ENCODE peak calls at places on chromosomes 3 and 15, in eight cellular contexts. K is lower lobe of right lung; T is GM23248; R is sigmoid colon; Z is CD8-positive, alpha-beta memory T cell; G is GM23338; E is foreskin keratinocyte; M is mucosa of descending colon. I is an unnamed sample. For H3K4me1, the result is how much of the 10 kb centered on the place peaks cover.

GRCh38 chr3:112774293-112774926 is 72.3 kb downstream of the CD200R1L start:
- DNase-seq in M (no peak), K (no peak), Z (no peak), T (peak), E (peak), R (no peak), G (no peak), I (no peak)

GRCh38 chr3:60055765-60056164 is 1005.9 kb upstream of the CFAP20DC start:
- DNase-seq in M (no peak), G (no peak), E (peak), Z (no peak), K (no peak), T (peak), R (no peak), I (no peak)

GRCh38 chr3:61796088-61796680 is 234.8 kb downstream of the PTPRG start:
- DNase-seq in Z (no peak), M (no peak), E (no peak), T (no peak), G (no peak), R (no peak), K (no peak), I (no peak)

GRCh38 chr3:113174806-113175490 is 36.4 kb upstream of the BOC start:
- DNase-seq in K (no peak), R (no peak), E (no peak), G (no peak), M (no peak), Z (no peak), T (peak), I (no peak)

GRCh38 chr3:126937533-126938432 is 45.1 kb upstream of the PLXNA1 start:
- DNase-seq in T (no peak), K (no peak), R (peak), M (no peak), Z (no peak), G (no peak), E (no peak), I (no peak)

GRCh38 chr3:49469037-49469875 is 811 bp upstream of the DAG1 start:
- DNase-seq in G (peak), K (peak), E (no peak), Z (no peak), R (peak), M (peak), T (peak), I (no peak)

GRCh38 chr15:66896611-66897010 is 168.8 kb upstream of the SMAD3 start:
- DNase-seq in R (peak), K (no peak), T (no peak), M (no peak), G (no peak), Z (no peak), E (no peak), I (no peak)

GRCh38 chr3:183306798-183307671 is 54.0 kb downstream of the B3GNT5 start:
- DNase-seq in R (peak), T (peak), K (peak), Z (no peak), G (no peak), M (peak), E (no peak), I (no peak)

GRCh38 chr15:81003023-81003350 is 2.3 kb downstream of the TLNRD1 start:
- DNase-seq in K (no peak), G (no peak), T (no peak), E (no peak), Z (no peak), M (peak), R (no peak), I (no peak)

GRCh38 chr3:37173806-37174205 is 576 bp downstream of the LRRFIP2 start:
- DNase-seq in G (no peak), E (peak), M (no peak), K (no peak), T (no peak), R (no peak), Z (no peak), I (no peak)

GRCh38 chr3:48279926-48280325 is 39.0 kb downstream of the ZNF589 start:
- DNase-seq in G (no peak), E (no peak), K (no peak), M (no peak), T (peak), Z (no peak), R (no peak), I (no peak)

GRCh38 chr3:77370413-77370812 is 330.5 kb downstream of the ROBO2 start:
- DNase-seq in R (no peak), E (peak), M (no peak), K (no peak), T (peak), G (no peak), Z (no peak), I (no peak)

GRCh38 chr15:39777497-39777896 is 5.1 kb downstream of the FSIP1 start:
- DNase-seq in M (no peak), K (no peak), Z (no peak), R (no peak), T (peak), E (no peak), G (no peak), I (no peak)

GRCh38 chr3:123899300-123899865 is 15.3 kb upstream of the MYLK start:
- DNase-seq in K (no peak), G (no peak), T (no peak), E (no peak), M (no peak), R (no peak), Z (no peak), I (no peak)

GRCh38 chr3:52204337-52205073 is 6.5 kb downstream of the ALAS1 start:
- DNase-seq in T (peak), M (peak), Z (no peak), G (no peak), K (no peak), R (no peak), E (peak), I (no peak)

GRCh38 chr15:65085990-65086679 is 9.6 kb downstream of the KBTBD13 start:
- DNase-seq in M (peak), G (peak), Z (no peak), R (peak), K (peak), T (peak), E (no peak), I (no peak)
- H3K4me1 ChIP-seq in M (under half), G (under half), Z (under half), R (half or more), K (half or more), T (under half), E (under half), I (under half)

DNA sequence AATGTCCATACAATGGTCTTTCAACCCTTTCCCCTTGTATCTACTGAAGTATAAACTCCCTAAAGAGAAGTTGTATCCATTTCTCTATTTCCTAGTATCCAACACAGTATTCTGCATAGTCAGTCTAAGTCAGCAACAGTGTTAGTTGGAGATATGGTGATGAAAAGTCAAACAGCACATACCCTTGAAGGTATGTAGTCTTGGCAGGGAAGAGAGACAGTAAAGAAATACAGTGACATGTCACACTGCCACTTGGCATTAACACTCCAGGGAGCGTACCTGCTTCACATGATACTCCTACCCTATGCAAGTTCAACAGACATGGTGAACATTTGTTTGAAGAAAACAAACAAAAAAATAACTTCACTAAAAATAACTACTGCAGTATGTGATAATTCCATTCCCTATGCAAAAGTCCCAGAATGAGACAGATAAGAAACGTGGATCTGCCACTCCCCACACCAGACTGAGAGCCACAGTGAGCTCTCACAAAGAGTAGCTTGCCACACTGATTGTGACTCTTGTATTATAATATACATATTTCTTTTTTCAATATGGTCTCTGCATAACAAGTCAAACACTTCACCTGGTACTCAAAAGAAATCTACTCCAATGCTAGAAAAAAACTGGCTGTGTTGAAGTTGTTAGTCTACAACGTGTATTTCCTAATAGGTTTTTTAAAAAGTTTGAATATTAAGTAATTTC is 5.9 kb downstream of the PDCD10 start:
- DNase-seq in M (no peak), Z (no peak), R (no peak), E (no peak), G (no peak), K (no peak), T (no peak), I (no peak)
- H3K4me1 ChIP-seq in M (under half), Z (half or more), R (under half), E (under half), G (half or more), K (under half), T (under half), I (under half)

DNA sequence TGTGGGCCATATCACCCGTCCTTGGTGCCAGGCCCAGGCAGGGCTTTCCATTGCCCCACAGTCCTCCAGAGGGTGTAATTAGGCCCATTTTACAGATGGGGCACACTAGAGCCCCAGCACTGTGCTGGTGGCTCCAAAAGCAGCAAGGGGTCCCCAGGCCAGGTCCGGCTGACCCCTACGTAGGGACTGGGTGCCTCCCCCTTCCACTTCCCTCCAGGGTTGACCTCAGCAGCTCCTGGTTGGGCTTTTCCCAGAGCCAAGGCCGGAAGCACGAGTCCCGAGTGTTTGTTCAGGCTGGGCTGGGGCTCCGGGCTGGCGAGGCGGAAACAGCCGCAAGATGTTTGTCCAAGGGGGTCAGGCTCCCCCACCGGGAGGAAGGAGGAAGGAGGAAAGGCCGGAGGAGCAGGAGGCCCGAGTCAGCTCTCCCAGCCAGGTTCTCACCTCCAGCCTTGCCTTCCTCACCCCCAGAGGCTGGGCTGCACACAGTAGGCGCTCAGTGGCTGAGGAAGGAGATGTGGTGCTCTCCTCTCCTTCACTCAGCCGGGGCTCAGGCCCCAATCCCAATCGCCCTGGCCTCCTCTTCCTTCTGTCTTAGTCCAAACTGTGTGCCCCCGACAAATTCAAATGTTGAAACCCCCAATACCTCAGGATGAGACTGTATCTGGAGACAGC is 17.1 kb upstream of the PLXND1 start:
- DNase-seq in E (no peak), Z (no peak), M (peak), R (peak), T (no peak), G (no peak), K (peak), I (no peak)
- H3K4me1 ChIP-seq in E (under half), Z (under half), M (under half), R (under half), T (under half), G (under half), K (half or more), I (under half)

DNA sequence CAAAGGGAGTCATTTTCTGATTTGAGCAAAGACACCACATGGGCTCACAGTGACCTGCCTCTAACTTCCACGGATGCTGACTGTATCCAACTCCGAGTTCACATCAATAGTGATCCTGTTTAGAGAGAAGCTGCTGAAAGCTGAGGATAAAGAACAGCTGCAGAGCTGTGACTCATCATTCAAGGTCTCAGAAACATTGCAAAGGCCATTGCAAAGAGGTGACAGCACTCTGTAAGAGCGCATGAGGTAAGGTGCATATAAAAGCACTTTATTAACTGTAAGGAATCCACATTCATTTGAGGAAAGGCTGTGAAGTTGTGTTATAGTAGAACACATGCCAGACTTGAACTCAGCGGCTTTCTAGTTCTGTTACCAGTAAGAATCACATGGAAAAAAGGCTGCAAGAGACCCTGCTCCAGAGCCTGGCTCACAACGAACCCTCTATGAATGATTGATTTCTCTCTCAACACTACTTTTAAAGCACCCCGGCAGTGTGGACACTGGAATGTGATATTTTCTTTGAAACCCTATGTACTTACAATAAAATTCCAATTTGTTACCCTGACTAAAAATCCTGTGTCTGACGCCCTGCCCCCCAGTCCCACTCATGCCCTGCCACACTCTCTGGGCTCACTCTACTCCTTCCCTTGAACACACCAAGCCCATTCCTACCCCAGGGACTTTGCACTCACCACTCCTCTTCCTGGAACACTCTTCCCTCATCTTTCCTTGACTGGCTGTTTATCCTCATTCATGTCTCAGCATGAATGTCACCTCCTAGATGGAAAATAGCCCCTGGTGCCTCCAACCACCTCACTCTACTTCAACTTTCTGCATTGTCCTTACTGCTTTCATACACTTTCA is 111.2 kb downstream of the LSM3 start:
- DNase-seq in M (no peak), E (peak), T (peak), K (no peak), R (no peak), G (no peak), Z (no peak), I (no peak)
- H3K4me1 ChIP-seq in M (under half), E (under half), T (under half), K (under half), R (under half), G (half or more), Z (under half), I (under half)

DNA sequence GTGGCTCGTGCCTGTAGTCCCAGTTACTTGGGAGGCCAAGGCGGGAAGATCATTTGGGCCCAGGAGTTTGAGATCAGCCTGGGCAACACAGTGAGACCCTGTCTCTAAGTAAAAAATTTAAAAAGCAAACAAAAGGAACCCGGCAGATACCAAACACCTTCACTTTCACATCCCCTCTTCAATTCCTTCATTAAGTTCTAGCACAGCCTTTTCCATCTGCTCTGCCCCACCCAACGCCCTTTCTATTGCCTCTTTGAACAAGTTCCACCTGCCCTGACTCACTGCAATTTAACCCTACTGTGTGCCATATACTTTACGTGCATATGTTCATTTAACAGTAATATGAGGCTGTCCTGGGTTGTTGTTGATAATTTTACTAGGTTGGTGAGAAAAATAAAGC is 12.4 kb upstream of the SPG11 start:
- DNase-seq in Z (no peak), R (no peak), M (no peak), K (no peak), T (no peak), E (no peak), G (no peak), I (no peak)
- H3K4me1 ChIP-seq in Z (half or more), R (under half), M (under half), K (under half), T (under half), E (under half), G (under half), I (half or more)

GRCh38 chr15:76341366-76342045 is 4.9 kb downstream of the ISL2 start:
- DNase-seq in M (peak), K (no peak), Z (peak), T (no peak), R (no peak), E (no peak), G (peak), I (no peak)

GRCh38 chr15:76338555-76339301 is 2.2 kb downstream of the ISL2 start:
- DNase-seq in K (no peak), Z (no peak), T (no peak), R (no peak), G (no peak), E (no peak), M (no peak), I (no peak)

GRCh38 chr15:76339302-76340197 is 3.0 kb downstream of the ISL2 start:
- DNase-seq in Z (peak), R (no peak), E (no peak), G (peak), T (peak), M (peak), K (no peak), I (no peak)

GRCh38 chr15:76340802-76341365 is 4.3 kb downstream of the ISL2 start:
- DNase-seq in Z (peak), T (peak), M (peak), R (no peak), K (peak), G (peak), E (no peak), I (no peak)

DNA sequence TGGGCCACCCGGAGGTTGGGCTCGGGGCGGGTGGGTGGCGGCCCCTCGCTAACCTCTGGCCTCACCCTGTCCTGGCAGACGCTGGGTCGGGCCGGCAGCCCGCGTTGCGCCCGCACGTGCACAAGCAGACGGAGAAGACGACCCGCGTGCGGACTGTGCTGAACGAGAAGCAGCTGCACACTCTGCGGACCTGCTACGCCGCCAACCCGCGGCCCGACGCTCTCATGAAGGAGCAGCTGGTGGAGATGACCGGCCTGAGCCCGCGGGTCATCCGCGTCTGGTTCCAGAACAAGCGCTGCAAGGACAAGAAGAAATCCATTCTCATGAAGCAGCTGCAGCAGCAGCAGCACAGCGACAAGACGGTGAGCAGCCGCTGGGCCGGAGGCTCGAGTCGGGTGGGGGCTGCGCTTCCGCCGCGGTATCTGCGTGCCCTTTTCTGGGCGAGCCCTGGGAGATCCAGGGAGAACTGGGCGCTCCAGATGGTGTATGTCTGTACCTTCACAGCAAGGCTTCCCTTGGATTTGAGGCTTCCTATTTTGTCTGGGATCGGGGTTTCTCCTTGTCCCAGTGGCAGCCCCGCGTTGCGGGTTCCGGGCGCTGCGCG is 3.7 kb downstream of the ISL2 start:
- DNase-seq in G (peak), R (no peak), E (no peak), Z (peak), K (peak), T (peak), M (peak), I (no peak)
- H3K4me1 ChIP-seq in G (half or more), R (half or more), E (under half), Z (half or more), K (half or more), T (under half), M (half or more), I (half or more)

GRCh38 chr3:169623971-169624370 is 39.5 kb downstream of the MECOM start:
- DNase-seq in R (no peak), Z (no peak), M (no peak), T (no peak), K (no peak), G (no peak), E (no peak), I (no peak)
- H3K4me1 ChIP-seq in R (under half), Z (under half), M (under half), T (under half), K (under half), G (under half), E (under half), I (under half)

GRCh38 chr3:186783731-186784515 is 546 bp downstream of the EIF4A2 start:
- DNase-seq in M (peak), R (peak), E (peak), G (peak), Z (peak), T (peak), K (peak), I (peak)

GRCh38 chr3:186784820-186785516 is 1.6 kb downstream of the EIF4A2 start:
- DNase-seq in T (peak), M (no peak), K (no peak), E (no peak), G (no peak), R (no peak), Z (no peak), I (no peak)

GRCh38 chr3:186782542-186783069 is 771 bp upstream of the EIF4A2 start:
- DNase-seq in E (peak), G (no peak), M (no peak), T (no peak), Z (no peak), R (no peak), K (no peak), I (no peak)

GRCh38 chr3:186785517-186786018 is 2.2 kb downstream of the EIF4A2 start:
- DNase-seq in T (peak), Z (no peak), R (no peak), K (no peak), E (no peak), G (no peak), M (no peak), I (no peak)

DNA sequence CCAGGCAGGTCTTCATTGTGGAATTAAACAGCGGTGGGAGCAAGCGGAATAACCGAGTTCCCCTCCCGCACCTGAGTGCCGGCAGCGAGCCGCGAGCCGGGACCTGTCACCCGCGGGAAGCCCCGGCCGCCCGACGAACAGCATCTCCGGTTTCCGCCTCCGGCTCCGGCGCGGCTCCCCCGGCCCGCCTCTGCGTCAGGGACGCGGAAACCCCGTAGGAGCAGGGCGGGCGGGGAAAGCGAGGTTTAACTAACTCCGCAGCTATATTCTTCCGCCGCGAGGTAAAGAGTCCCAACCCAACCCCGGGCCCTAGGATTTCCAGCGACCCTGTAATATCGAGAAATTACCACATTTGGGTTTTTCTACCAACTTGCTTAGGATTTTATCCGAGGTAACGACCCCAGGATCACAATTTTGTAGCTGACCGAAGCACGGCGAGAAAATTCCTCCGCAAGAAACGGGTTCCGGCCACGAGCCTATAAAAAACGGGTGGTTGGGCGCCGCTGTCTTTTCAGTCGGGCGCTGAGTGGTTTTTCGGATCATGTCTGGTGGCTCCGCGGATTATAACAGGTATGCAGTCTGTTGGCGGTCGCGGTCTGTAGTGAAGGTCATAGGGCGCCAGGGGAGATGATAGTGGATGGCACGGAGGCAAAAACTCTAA is at the start of gene EIF4A2:
- DNase-seq in M (peak), E (peak), T (peak), G (peak), Z (peak), R (peak), K (peak), I (peak)
- H3K4me1 ChIP-seq in M (under half), E (under half), T (under half), G (under half), Z (under half), R (under half), K (under half), I (under half)